ENCODE peak calls at places on chromosomes 4 and X, in nine cellular contexts. Y is OCI-LY7, F is uterus, X is lung, S is endodermal cell, W is left ventricle myocardium inferior, O is lower lobe of right lung, A is stomach, U is heart left ventricle. D is an unnamed sample. For H3K4me1 and H3K36me3, the result is how much of the 10 kb centered on the place peaks cover.

GRCh38 chr4:1559896-1560650 is 124.0 kb downstream of the FAM53A start:
- DNase-seq in Y (no peak), F (no peak), X (no peak), S (no peak), W (no peak), O (no peak), A (no peak), U (no peak), D (no peak)

GRCh38 chrX:45134303-45134702 is 66.4 kb downstream of the DIPK2B start:
- DNase-seq in Y (no peak), F (peak), X (no peak), S (no peak), W (peak), O (no peak), A (no peak), U (peak), D (no peak)

GRCh38 chr4:37908488-37909343 is 17.8 kb downstream of the TBC1D1 start:
- DNase-seq in Y (no peak), F (peak), X (no peak), S (no peak), W (no peak), O (peak), A (no peak), U (no peak), D (no peak)

GRCh38 chr4:60042941-60043340 is 1157.2 kb upstream of the ADGRL3 start:
- DNase-seq in Y (no peak), F (no peak), X (no peak), S (no peak), W (no peak), O (no peak), A (no peak), U (no peak), D (no peak)

GRCh38 chr4:142690764-142691163 is 155.3 kb downstream of the INPP4B start:
- DNase-seq in Y (no peak), F (no peak), X (no peak), S (no peak), W (no peak), O (no peak), A (no peak), U (no peak), D (no peak)

GRCh38 chr4:125520258-125520990 is 205.7 kb downstream of the FAT4 start:
- DNase-seq in Y (no peak), F (no peak), X (no peak), S (no peak), W (no peak), O (no peak), A (no peak), U (no peak), D (no peak)

GRCh38 chr4:159252491-159252890 is 149.6 kb downstream of the RAPGEF2 start:
- DNase-seq in Y (no peak), F (no peak), X (no peak), S (no peak), W (no peak), O (no peak), A (no peak), U (no peak), D (no peak)

GRCh38 chr4:86661418-86661817 is 67.3 kb downstream of the PTPN13 start:
- DNase-seq in Y (no peak), F (no peak), X (no peak), S (no peak), W (no peak), O (no peak), A (no peak), U (no peak), D (no peak)

GRCh38 chr4:138832563-138832962 is 183.0 kb upstream of the NOCT start:
- DNase-seq in Y (no peak), F (no peak), X (no peak), S (no peak), W (no peak), O (no peak), A (no peak), U (no peak), D (no peak)

GRCh38 chr4:52098618-52099017 is 47.5 kb downstream of the SPATA18 start:
- DNase-seq in Y (no peak), F (no peak), X (no peak), S (no peak), W (no peak), O (no peak), A (no peak), U (no peak), D (no peak)

GRCh38 chr4:67556426-67556825 is 2.1 kb upstream of the STAP1 start:
- DNase-seq in Y (no peak), F (no peak), X (no peak), S (no peak), W (no peak), O (no peak), A (no peak), U (no peak), D (no peak)

GRCh38 chr4:67555447-67555846 is 3.1 kb upstream of the STAP1 start:
- DNase-seq in Y (no peak), F (no peak), X (no peak), S (no peak), W (no peak), O (no peak), A (no peak), U (no peak), D (no peak)

DNA sequence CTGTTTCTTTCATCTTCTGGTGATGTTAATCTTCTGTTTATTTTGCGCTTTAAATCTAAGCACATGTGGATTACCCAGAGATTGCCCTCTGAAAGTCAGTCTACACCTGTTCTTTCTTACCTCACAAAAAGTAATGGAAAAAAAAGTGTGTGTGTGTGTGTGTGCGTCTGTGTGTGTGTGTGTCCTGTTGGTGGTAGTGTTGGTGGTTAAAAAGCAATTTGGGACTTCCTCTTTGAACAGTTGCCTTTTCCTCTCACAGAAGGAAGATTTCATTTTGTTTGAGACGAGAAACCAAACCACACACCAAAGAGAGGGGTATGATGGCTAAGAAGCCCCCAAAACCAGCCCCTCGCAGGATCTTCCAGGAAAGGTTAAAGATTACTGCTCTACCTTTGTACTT is at the start of gene STAP1:
- DNase-seq in Y (peak), F (no peak), X (no peak), S (no peak), W (no peak), O (no peak), A (no peak), U (no peak), D (no peak)
- H3K4me1 ChIP-seq in Y (half or more), F (under half), X (under half), S (under half), W (under half), O (under half), A (under half), U (under half), D (under half)

DNA sequence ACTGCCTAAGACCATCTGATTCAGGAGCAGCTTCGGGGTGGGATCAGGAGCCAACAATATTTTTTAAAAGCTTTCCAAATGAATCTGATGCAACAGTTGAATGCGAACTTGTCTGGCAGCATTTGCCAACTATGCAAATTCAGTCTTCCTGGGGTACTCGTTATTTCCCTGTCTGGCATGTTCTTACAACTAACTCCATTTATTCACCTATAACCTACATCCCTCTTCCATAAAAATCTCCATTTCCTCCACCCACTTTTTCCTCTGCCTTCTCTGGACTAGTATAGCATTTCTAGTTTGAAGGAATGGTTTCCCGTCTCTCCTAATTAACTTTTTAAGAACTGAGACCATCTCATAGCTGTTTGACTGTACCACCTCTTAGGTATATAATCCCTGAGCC is 36.2 kb upstream of the UGDH start:
- DNase-seq in Y (no peak), F (no peak), X (no peak), S (no peak), W (no peak), O (no peak), A (no peak), U (no peak), D (no peak)
- H3K36me3 ChIP-seq in Y (under half), F (under half), X (under half), S (under half), W (under half), O (under half), A (under half), U (under half), D (under half)

DNA sequence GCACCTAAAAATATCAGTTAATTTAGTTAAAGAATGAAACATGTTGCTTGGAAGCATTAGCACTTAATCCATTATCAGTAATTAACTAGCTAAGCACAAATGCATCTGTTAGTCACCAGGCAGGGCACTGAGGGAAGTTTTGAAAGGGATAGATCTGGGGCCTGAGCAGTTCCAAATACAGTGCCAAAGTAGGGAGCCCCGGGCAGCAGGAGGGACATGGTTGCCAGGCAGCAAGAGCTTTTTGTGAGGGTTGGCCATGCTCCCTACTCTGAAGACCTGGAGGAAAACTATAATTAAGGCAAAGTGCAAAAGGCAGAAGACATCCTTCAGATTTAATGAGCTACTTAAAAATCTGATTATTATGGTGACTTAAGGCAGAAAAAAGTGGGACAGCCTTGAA is 62.0 kb downstream of the PHKA1 start:
- DNase-seq in Y (no peak), F (no peak), X (no peak), S (no peak), W (no peak), O (no peak), A (no peak), U (no peak), D (no peak)
- H3K4me1 ChIP-seq in Y (under half), F (under half), X (under half), S (under half), W (under half), O (under half), A (under half), U (under half), D (under half)

DNA sequence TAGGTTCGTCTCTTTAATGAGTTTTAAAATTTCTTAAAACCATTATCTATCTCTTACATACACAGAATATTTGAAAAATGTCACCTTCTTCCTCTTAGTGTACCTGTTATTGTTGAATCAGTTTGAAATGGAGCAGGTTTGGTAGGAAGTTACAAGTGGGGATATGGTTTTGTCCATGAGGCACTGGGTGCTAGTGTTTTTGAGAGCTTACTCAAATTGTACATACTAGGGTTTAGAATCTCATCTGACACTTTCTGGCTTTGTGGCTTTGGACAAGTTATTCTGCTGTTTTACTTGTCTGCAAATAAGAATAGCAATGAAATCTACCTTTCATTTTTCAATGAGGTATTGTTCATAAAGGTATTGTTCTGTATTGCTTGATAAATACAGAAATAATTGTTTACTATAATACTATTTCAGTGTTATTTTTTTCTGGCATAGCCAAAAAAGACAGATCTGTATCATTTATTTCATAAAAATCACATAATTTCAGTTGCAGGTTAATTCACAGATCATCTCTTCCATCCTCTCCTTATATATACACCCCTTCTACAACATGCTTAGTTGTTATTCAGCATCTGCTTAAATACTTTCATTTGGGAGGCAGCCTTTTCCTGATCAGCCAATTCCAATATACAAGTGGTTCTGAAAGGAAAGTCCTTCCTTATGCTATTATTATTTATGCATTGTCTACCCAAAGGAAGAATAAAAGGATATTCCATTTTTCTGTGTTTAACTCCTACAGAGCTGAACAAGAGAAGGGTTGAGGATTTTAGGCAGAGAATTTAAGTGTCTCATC is 13.3 kb downstream of the NCAPG start:
- DNase-seq in Y (no peak), F (no peak), X (no peak), S (no peak), W (no peak), O (no peak), A (no peak), U (no peak), D (no peak)
- H3K36me3 ChIP-seq in Y (half or more), F (under half), X (under half), S (half or more), W (under half), O (under half), A (under half), U (under half), D (under half)

GRCh38 chr4:168609369-168609768 is 112.5 kb downstream of the PALLD start:
- DNase-seq in Y (no peak), F (no peak), X (no peak), S (no peak), W (no peak), O (no peak), A (no peak), U (no peak), D (no peak)
- H3K4me1 ChIP-seq in Y (under half), F (under half), X (under half), S (under half), W (half or more), O (under half), A (under half), U (under half), D (under half)